ENCODE peak calls at places on chromosomes 6 and 20, in four cellular contexts. A is GM13977, Z is adrenal gland, X is brain microvascular endothelial cell. T is an unnamed sample.

GRCh38 chr6:82348130-82348529 is 15.5 kb upstream of the TPBG start:
- DNase-seq in X (no peak), Z (no peak), A (no peak), T (no peak)

GRCh38 chr6:5950448-5950847 is 56.3 kb downstream of the NRN1 start:
- DNase-seq in X (peak), Z (no peak), A (peak), T (peak)

GRCh38 chr20:34222208-34222607 is 19.0 kb upstream of the ASIP start:
- DNase-seq in X (peak), A (peak), Z (no peak), T (no peak)

GRCh38 chr6:113858067-113858604 is 991 bp downstream of the MARCKS start:
- DNase-seq in Z (peak), A (peak), X (peak), T (peak)

GRCh38 chr6:170139531-170139930 is 151.3 kb downstream of the DLL1 start:
- DNase-seq in Z (no peak), X (no peak), A (no peak), T (no peak)

GRCh38 chr6:3230275-3231212 is 3.1 kb upstream of the TUBB2B start:
- DNase-seq in X (peak), A (peak), Z (no peak), T (peak)

GRCh38 chr20:34997171-34997570 is 41.5 kb downstream of the MYH7B start:
- DNase-seq in X (no peak), Z (peak), A (no peak), T (peak)

GRCh38 chr20:59672576-59672975 is 68.2 kb downstream of the PHACTR3 start:
- DNase-seq in A (no peak), X (no peak), Z (no peak), T (no peak)

GRCh38 chr6:17673543-17674254 is 33.0 kb downstream of the NUP153 start:
- DNase-seq in Z (no peak), A (no peak), X (no peak), T (no peak)

GRCh38 chr20:50464026-50464724 is 46.0 kb upstream of the PTPN1 start:
- DNase-seq in Z (peak), X (peak), A (peak), T (peak)

GRCh38 chr6:23174781-23175361 is 605.5 kb downstream of the HDGFL1 start:
- DNase-seq in Z (no peak), X (peak), A (no peak), T (no peak)

GRCh38 chr6:23176471-23176870 is 607.1 kb downstream of the HDGFL1 start:
- DNase-seq in A (no peak), Z (no peak), X (no peak), T (no peak)

GRCh38 chr6:23175391-23175790 is 606.0 kb downstream of the HDGFL1 start:
- DNase-seq in A (no peak), Z (no peak), X (no peak), T (no peak)

GRCh38 chr6:23179994-23180393 is 610.6 kb downstream of the HDGFL1 start:
- DNase-seq in A (no peak), X (no peak), Z (no peak), T (no peak)

DNA sequence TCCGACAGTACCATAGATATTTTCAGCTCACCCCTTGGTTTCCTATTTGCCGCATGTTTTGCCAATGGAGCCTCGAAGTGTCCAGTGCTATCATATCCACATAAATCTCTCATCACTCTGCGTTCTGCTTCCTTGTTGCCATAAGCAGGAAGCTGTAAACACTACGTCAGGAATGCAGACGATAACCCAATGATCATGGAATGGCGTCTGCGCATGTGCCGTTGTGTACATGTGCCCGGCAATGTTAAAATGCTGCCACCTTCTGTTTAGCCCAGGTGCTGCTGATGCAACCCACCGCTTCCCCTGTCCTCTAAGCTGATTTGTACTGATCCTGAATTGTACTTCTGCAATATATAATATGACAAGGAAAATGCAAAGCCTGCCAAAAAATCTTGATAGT is 607.5 kb downstream of the HDGFL1 start:
- DNase-seq in X (no peak), Z (no peak), A (no peak), T (peak)
- TF ChIP-seq CTCF in X (no peak), Z (no peak), A (no peak), T (no peak)

GRCh38 chr6:52697903-52698302 is 27.0 kb downstream of the TMEM14A start:
- DNase-seq in X (no peak), Z (no peak), A (no peak), T (no peak)
- TF ChIP-seq CTCF in X (peak), Z (no peak), A (no peak), T (no peak)

GRCh38 chr6:149887343-149887742 is 10.6 kb downstream of the RAET1E start:
- DNase-seq in Z (peak), X (peak), A (no peak), T (no peak)
- TF ChIP-seq CTCF in Z (no peak), X (no peak), A (no peak), T (no peak)

GRCh38 chr6:90403489-90404381 is 107.1 kb upstream of the BACH2 start:
- DNase-seq in Z (no peak), X (peak), A (no peak), T (no peak)
- TF ChIP-seq CTCF in Z (no peak), X (peak), A (no peak), T (no peak)

GRCh38 chr6:155317186-155317585 is 2.9 kb upstream of the TFB1M start:
- DNase-seq in A (no peak), Z (no peak), X (no peak), T (no peak)
- TF ChIP-seq CTCF in A (no peak), Z (no peak), X (peak), T (peak)

DNA sequence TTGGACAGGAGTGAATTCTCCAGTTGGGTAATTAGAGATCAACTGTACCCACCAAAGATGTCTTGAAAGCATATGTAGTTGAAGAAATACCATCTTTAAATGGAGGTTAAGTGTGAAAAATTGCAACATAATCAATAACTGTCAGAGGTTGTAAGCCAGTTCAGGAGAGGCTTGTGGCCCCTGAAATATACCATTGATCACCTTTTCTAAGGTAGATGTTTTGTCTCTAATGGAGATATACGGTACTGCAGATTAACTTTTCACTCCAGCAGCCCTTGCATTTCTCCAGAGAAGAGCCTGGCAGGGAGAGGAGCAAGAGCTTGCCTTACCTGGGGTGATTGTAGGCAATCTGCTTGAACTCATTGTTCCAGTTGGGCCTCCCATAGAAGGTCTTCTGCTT is 48.8 kb downstream of the NOX3 start:
- DNase-seq in A (no peak), Z (no peak), X (no peak), T (no peak)
- TF ChIP-seq CTCF in A (no peak), Z (no peak), X (no peak), T (peak)

T was measured in glutamatergic neuron.